ENCODE peak calls at places on chromosomes 7 and 10, in four cellular contexts. One of them, this sample, is unnamed.

GRCh38 chr7:155997431-155998327 is 185.4 kb upstream of the SHH start:
- DNase-seq in K562: no peak
- DNase-seq in A549: no peak
- DNase-seq in GM12878: no peak
- DNase-seq in this sample: no peak

GRCh38 chr7:157707983-157708720 is 371.3 kb downstream of the DNAJB6 start:
- DNase-seq in K562: no peak
- DNase-seq in GM12878: no peak
- DNase-seq in A549: no peak
- DNase-seq in this sample: no peak

GRCh38 chr10:48364659-48365405 is 58.4 kb downstream of the MAPK8 start:
- DNase-seq in A549: no peak
- DNase-seq in K562: no peak
- DNase-seq in GM12878: no peak
- DNase-seq in this sample: peak; percentile 74

GRCh38 chr7:1479287-1479686 is 20.0 kb upstream of the MICALL2 start:
- DNase-seq in GM12878: no peak
- DNase-seq in K562: no peak
- DNase-seq in A549: no peak
- DNase-seq in this sample: no peak

GRCh38 chr7:123293710-123294109 is 93.9 kb upstream of the SLC13A1 start:
- DNase-seq in K562: no peak
- DNase-seq in GM12878: no peak
- DNase-seq in A549: no peak
- DNase-seq in this sample: no peak

GRCh38 chr7:134651991-134652390 is 5.3 kb downstream of the BPGM start:
- DNase-seq in A549: no peak
- DNase-seq in GM12878: no peak
- DNase-seq in K562: no peak
- DNase-seq in this sample: no peak

GRCh38 chr10:86795353-86795752 is 38.9 kb downstream of the BMPR1A start:
- DNase-seq in K562: peak; percentile 49
- DNase-seq in A549: peak; percentile 16
- DNase-seq in GM12878: no peak
- DNase-seq in this sample: peak; percentile 89

GRCh38 chr10:43667317-43667731 is 18.6 kb upstream of the ZNF32 start:
- DNase-seq in GM12878: no peak
- DNase-seq in A549: peak; percentile 55
- DNase-seq in K562: peak; percentile 69
- DNase-seq in this sample: peak; percentile 13

GRCh38 chr7:54546986-54547314 is 4.8 kb downstream of the VSTM2A start:
- DNase-seq in K562: no peak
- DNase-seq in GM12878: no peak
- DNase-seq in A549: no peak
- DNase-seq in this sample: no peak

GRCh38 chr7:1533569-1534329 is 3.2 kb downstream of the MAFK start:
- DNase-seq in A549: peak; percentile 84
- DNase-seq in K562: peak; percentile 84
- DNase-seq in GM12878: no peak
- DNase-seq in this sample: peak; percentile 95

GRCh38 chr7:143287321-143287934 is 723 bp upstream of the CASP2 start:
- DNase-seq in A549: no peak
- DNase-seq in K562: no peak
- DNase-seq in GM12878: no peak
- DNase-seq in this sample: no peak

GRCh38 chr7:143284591-143285453 is at the start of gene TMEM139:
- DNase-seq in A549: no peak
- DNase-seq in GM12878: no peak
- DNase-seq in K562: peak; percentile 74
- DNase-seq in this sample: no peak

GRCh38 chr7:143286522-143286890 is 1.6 kb upstream of the CASP2 start:
- DNase-seq in A549: no peak
- DNase-seq in GM12878: no peak
- DNase-seq in K562: peak; percentile 10
- DNase-seq in this sample: no peak

GRCh38 chr7:143285806-143286521 is 1.2 kb downstream of the TMEM139 start:
- DNase-seq in GM12878: no peak
- DNase-seq in K562: no peak
- DNase-seq in A549: no peak
- DNase-seq in this sample: no peak

GRCh38 chr7:143285454-143285756 is 647 bp downstream of the TMEM139 start:
- DNase-seq in K562: peak; percentile 14
- DNase-seq in A549: peak; percentile 62
- DNase-seq in GM12878: no peak
- DNase-seq in this sample: no peak
- TF ChIP-seq ELK1 in K562: no peak
- TF ChIP-seq ELK1 in A549: no peak
- TF ChIP-seq ELK1 in GM12878: no peak
- TF ChIP-seq ELK1 in this sample: no peak

GRCh38 chr7:85001493-85002345 is 185.1 kb downstream of the SEMA3D start:
- DNase-seq in GM12878: no peak
- DNase-seq in K562: no peak
- DNase-seq in A549: no peak
- DNase-seq in this sample: no peak

GRCh38 chr7:85006754-85007153 is 180.1 kb downstream of the SEMA3D start:
- DNase-seq in GM12878: no peak
- DNase-seq in K562: no peak
- DNase-seq in A549: no peak
- DNase-seq in this sample: no peak

GRCh38 chr7:84999450-84999849 is 187.4 kb downstream of the SEMA3D start:
- DNase-seq in A549: no peak
- DNase-seq in GM12878: no peak
- DNase-seq in K562: no peak
- DNase-seq in this sample: no peak

GRCh38 chr7:85000973-85001372 is 185.9 kb downstream of the SEMA3D start:
- DNase-seq in GM12878: no peak
- DNase-seq in K562: no peak
- DNase-seq in A549: no peak
- DNase-seq in this sample: no peak

GRCh38 chr7:85004402-85004801 is 182.5 kb downstream of the SEMA3D start:
- DNase-seq in K562: no peak
- DNase-seq in A549: no peak
- DNase-seq in GM12878: no peak
- DNase-seq in this sample: peak; percentile 29
- TF ChIP-seq ELK1 in K562: no peak
- TF ChIP-seq ELK1 in A549: no peak
- TF ChIP-seq ELK1 in GM12878: no peak
- TF ChIP-seq ELK1 in this sample: no peak

GRCh38 chr10:8073696-8074416 is 19.4 kb downstream of the GATA3 start:
- DNase-seq in A549: no peak
- DNase-seq in GM12878: no peak
- DNase-seq in K562: no peak
- DNase-seq in this sample: no peak

GRCh38 chr10:8078027-8078426 is 23.5 kb downstream of the GATA3 start:
- DNase-seq in GM12878: no peak
- DNase-seq in K562: no peak
- DNase-seq in A549: no peak
- DNase-seq in this sample: no peak

GRCh38 chr10:8074881-8075280 is 20.4 kb downstream of the GATA3 start:
- DNase-seq in K562: no peak
- DNase-seq in A549: no peak
- DNase-seq in GM12878: no peak
- DNase-seq in this sample: no peak

GRCh38 chr10:8076948-8077347 is 22.5 kb downstream of the GATA3 start:
- DNase-seq in K562: no peak
- DNase-seq in GM12878: no peak
- DNase-seq in A549: no peak
- DNase-seq in this sample: no peak

DNA sequence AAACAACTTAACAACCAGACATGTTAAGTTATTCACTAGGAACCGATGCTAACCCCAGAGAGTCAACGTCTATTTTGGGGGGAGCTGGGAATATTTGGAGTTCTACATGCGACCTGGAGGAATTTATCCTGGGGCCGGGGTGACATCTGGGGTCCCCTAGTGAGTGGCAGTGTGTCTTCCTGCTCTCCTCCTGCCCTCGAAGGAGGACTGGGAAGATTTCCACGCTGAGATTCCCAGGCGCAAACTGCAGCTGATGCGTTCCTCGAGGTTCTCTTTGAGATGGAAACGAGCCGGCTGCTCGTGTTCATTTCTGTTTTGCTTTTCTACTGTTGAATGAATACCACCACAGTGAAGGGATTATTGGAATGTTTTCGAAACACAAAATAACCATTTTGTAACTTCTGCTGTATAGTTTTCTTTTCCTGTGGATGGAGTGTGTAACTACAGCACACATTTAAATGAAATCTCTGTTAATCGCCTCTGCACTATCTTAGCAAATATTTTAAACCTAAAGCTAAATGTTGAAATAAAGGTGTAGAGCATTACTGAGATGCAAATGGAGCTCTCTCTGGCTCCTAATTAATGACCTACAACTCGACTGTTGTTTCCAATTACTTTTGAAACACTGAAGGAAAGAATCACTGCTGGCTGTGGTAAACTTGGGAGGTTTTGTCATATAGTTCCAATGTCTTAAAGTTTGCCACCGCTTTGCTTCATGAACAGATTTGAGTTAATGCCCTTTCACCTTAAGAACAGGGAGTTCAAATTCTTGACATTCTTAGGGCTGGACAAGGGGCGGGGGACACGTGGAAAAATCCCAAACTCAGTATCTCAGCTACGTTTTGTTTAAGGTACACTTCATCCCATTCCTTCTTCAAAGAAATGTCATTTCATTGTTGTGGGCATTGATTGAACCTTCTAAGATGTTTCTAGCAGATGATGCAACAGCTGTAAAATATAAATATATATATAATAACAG is 21.1 kb downstream of the GATA3 start:
- DNase-seq in K562: no peak
- DNase-seq in GM12878: no peak
- DNase-seq in A549: no peak
- DNase-seq in this sample: no peak
- TF ChIP-seq ELK1 in K562: no peak
- TF ChIP-seq ELK1 in GM12878: no peak
- TF ChIP-seq ELK1 in A549: no peak
- TF ChIP-seq ELK1 in this sample: no peak

GRCh38 chr10:18738835-18739234 is 79.6 kb downstream of the ARL5B start:
- DNase-seq in GM12878: no peak
- DNase-seq in K562: no peak
- DNase-seq in A549: no peak
- DNase-seq in this sample: peak; percentile 76

GRCh38 chr10:18743926-18744325 is 84.7 kb downstream of the ARL5B start:
- DNase-seq in A549: no peak
- DNase-seq in GM12878: no peak
- DNase-seq in K562: no peak
- DNase-seq in this sample: no peak
- TF ChIP-seq ELK1 in A549: no peak
- TF ChIP-seq ELK1 in GM12878: no peak
- TF ChIP-seq ELK1 in K562: no peak
- TF ChIP-seq ELK1 in this sample: no peak

GRCh38 chr10:59362184-59362966 is at the start of gene FAM13C:
- DNase-seq in A549: peak; percentile 7
- DNase-seq in K562: no peak
- DNase-seq in GM12878: no peak
- DNase-seq in this sample: peak; percentile 63
- TF ChIP-seq ELK1 in A549: no peak
- TF ChIP-seq ELK1 in K562: no peak
- TF ChIP-seq ELK1 in GM12878: no peak
- TF ChIP-seq ELK1 in this sample: no peak

DNA sequence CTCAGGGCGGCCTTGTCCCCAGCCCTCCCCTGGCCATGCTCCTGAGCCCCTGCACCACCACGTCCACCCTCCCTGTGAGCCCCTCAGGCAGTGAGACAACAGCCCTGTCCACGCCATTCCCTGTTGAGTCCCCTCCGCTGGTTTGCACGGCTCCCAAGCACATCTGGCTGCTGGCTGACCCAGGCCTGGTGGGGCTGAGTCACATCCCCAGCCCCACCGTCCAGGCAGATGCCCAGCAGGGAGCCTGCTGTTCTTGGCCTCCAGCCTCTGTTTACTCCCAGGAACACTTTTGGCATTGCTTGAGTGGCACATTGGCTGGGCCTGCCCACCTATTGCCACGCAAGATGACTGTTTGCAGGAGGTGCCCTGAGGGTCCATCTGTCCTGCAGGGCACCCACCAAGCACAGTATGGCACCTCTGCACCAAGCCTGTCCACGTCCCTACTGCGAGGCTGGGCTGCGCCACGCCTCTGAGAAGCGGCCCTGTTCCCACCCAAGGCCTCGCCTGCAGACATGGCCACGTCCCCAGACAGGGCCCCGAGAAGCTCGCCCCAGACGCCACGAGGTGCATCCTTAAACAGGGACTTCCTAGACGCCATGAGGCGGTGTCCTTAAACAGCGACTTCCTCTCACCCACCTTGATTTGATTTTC is 48.4 kb upstream of the INPP5A start:
- DNase-seq in A549: no peak
- DNase-seq in GM12878: no peak
- DNase-seq in K562: no peak
- DNase-seq in this sample: peak; percentile 51
- TF ChIP-seq ELK1 in A549: no peak
- TF ChIP-seq ELK1 in GM12878: no peak
- TF ChIP-seq ELK1 in K562: no peak
- TF ChIP-seq ELK1 in this sample: no peak

GRCh38 chr10:74081192-74081803 is 69.3 kb downstream of the AP3M1 start:
- DNase-seq in GM12878: no peak
- DNase-seq in A549: peak; percentile 83
- DNase-seq in K562: peak; percentile 80
- DNase-seq in this sample: peak; percentile 57
- TF ChIP-seq ELK1 in GM12878: no peak
- TF ChIP-seq ELK1 in A549: no peak
- TF ChIP-seq ELK1 in K562: no peak
- TF ChIP-seq ELK1 in this sample: no peak

GRCh38 chr7:112207106-112207592 is 654 bp downstream of the ZNF277 start:
- DNase-seq in GM12878: no peak
- DNase-seq in A549: peak; percentile 36
- DNase-seq in K562: peak; percentile 31
- DNase-seq in this sample: no peak
- TF ChIP-seq ELK1 in GM12878: no peak
- TF ChIP-seq ELK1 in A549: no peak
- TF ChIP-seq ELK1 in K562: no peak
- TF ChIP-seq ELK1 in this sample: no peak

GRCh38 chr10:119190353-119190752 is 11.7 kb upstream of the PRDX3 start:
- DNase-seq in GM12878: no peak
- DNase-seq in K562: no peak
- DNase-seq in A549: peak; percentile 84
- DNase-seq in this sample: peak; percentile 99

GRCh38 chr10:119191881-119192280 is 13.3 kb upstream of the PRDX3 start:
- DNase-seq in K562: no peak
- DNase-seq in A549: no peak
- DNase-seq in GM12878: no peak
- DNase-seq in this sample: no peak

GRCh38 chr10:119190954-119191619 is 12.5 kb upstream of the PRDX3 start:
- DNase-seq in K562: no peak
- DNase-seq in GM12878: no peak
- DNase-seq in A549: no peak
- DNase-seq in this sample: no peak

GRCh38 chr10:119189811-119190282 is 11.2 kb upstream of the PRDX3 start:
- DNase-seq in K562: peak; percentile 35
- DNase-seq in GM12878: no peak
- DNase-seq in A549: no peak
- DNase-seq in this sample: peak; percentile 95
- TF ChIP-seq ELK1 in K562: no peak
- TF ChIP-seq ELK1 in GM12878: no peak
- TF ChIP-seq ELK1 in A549: no peak
- TF ChIP-seq ELK1 in this sample: no peak

This sample was measured in IMR-90.